ENCODE peak calls at places on chromosomes 5 and 9, in four cellular contexts. Y, J, D and H are unnamed samples.

GRCh38 chr9:70389642-70390266 is 24.7 kb downstream of the KLF9 start:
- DNase-seq in Y (no peak), J (no peak), D (peak), H (no peak)

GRCh38 chr5:93017854-93018253 is 563.2 kb downstream of the NR2F1-AS1 start:
- DNase-seq in Y (no peak), J (peak), D (peak), H (peak)

GRCh38 chr5:54148062-54148461 is 162.3 kb downstream of the ARL15 start:
- DNase-seq in Y (no peak), J (peak), D (peak), H (peak)

GRCh38 chr9:34628656-34629491 is at the start of gene ARID3C:
- DNase-seq in Y (no peak), J (no peak), D (peak), H (no peak)

GRCh38 chr5:143084452-143084851 is 314.3 kb downstream of the ARHGAP26 start:
- DNase-seq in Y (no peak), J (no peak), D (no peak), H (no peak)

GRCh38 chr9:129623331-129623730 is 2.4 kb upstream of the C9orf50 start:
- DNase-seq in Y (no peak), J (peak), D (peak), H (peak)

GRCh38 chr9:17137576-17137975 is 2.7 kb downstream of the CNTLN start:
- DNase-seq in Y (no peak), J (peak), D (peak), H (no peak)

GRCh38 chr9:93657331-93658111 is 81.1 kb downstream of the PHF2 start:
- DNase-seq in Y (no peak), J (no peak), D (no peak), H (no peak)

GRCh38 chr9:78207319-78207718 is 28.6 kb upstream of the CEP78 start:
- DNase-seq in Y (no peak), J (no peak), D (no peak), H (no peak)

GRCh38 chr9:107874591-107875374 is 385.2 kb upstream of the KLF4 start:
- DNase-seq in Y (no peak), J (no peak), D (no peak), H (peak)

GRCh38 chr5:77550416-77550815 is 58.3 kb upstream of the WDR41 start:
- DNase-seq in Y (no peak), J (peak), D (no peak), H (no peak)

DNA sequence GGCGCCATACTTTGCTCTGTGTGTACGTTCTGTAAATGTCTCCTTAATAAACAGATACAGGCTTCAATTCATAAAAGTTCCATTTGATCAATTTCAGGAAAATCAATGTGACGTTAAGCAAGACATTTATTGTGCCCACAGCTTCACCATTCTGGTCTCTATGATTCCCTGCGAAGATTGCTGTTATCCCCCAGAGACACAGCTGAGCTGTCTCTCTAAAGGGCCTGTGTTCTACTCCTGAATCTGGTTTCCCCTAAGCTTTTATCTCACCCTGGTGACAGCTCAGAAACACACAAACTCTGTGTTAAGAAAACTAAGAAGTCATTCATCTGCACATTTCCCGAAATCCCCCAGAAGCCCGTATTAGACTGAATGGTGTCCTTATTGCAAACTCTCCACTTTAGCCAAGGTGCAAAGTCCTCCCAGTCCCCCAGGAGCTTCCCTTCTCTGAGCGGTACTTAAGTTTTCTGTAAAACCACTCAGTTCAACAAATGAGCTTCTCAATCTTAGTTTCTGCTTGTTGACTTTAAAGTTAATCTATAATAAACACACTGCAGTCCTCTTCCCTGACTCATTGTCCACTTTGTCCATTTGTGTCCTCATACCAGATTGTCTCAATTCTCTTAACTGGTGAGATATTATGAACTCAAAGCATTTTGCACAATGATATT is 1.4 kb upstream of the C5orf15 start:
- DNase-seq in Y (peak), J (no peak), D (peak), H (no peak)
- H3K4me3 ChIP-seq in Y (peak), J (no peak), D (no peak), H (no peak)

GRCh38 chr5:90504743-90505142 is 24.6 kb downstream of the LYSMD3 start:
- DNase-seq in Y (no peak), J (no peak), D (no peak), H (no peak)

GRCh38 chr5:90506221-90506620 is 23.2 kb downstream of the LYSMD3 start:
- DNase-seq in Y (no peak), J (no peak), D (no peak), H (no peak)

DNA sequence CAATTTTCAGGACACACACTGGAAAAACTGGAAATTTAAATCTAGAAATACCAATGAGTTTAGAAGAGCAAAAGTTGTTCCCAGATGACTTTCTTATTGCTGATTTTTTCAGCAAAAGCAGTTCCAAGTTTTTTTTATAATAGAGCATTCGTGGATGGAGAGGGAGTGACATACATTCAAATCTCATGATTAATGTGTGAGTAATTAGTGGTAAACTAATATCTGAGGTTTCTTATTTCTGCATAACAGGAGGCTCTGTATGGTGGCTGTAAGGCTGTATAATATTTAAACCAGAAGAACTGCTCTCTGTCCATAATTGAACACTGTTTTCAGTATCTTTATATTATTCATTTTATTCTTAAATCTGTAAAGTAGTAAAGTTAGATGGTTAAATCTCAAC is 25.8 kb downstream of the LYSMD3 start:
- DNase-seq in Y (no peak), J (no peak), D (peak), H (no peak)
- TF ChIP-seq CTCF in Y (no peak), J (no peak), D (no peak), H (no peak)

GRCh38 chr5:169648725-169649124 is 11.7 kb downstream of the DOCK2 start:
- DNase-seq in Y (no peak), J (peak), D (peak), H (no peak)

GRCh38 chr5:169652057-169652456 is 15.0 kb downstream of the DOCK2 start:
- DNase-seq in Y (no peak), J (no peak), D (no peak), H (no peak)

GRCh38 chr5:169650701-169651331 is 13.7 kb downstream of the DOCK2 start:
- DNase-seq in Y (no peak), J (peak), D (peak), H (peak)

GRCh38 chr5:169649486-169649885 is 12.4 kb downstream of the DOCK2 start:
- DNase-seq in Y (no peak), J (no peak), D (no peak), H (no peak)

GRCh38 chr5:169651526-169651925 is 14.5 kb downstream of the DOCK2 start:
- DNase-seq in Y (no peak), J (no peak), D (no peak), H (no peak)
- H3K4me3 ChIP-seq in Y (no peak), J (no peak), D (no peak), H (no peak)

GRCh38 chr9:134858051-134858841 is 22.4 kb upstream of the FCN2 start:
- DNase-seq in Y (no peak), J (peak), D (peak), H (no peak)
- TF ChIP-seq CTCF in Y (no peak), J (peak), D (no peak), H (no peak)

DNA sequence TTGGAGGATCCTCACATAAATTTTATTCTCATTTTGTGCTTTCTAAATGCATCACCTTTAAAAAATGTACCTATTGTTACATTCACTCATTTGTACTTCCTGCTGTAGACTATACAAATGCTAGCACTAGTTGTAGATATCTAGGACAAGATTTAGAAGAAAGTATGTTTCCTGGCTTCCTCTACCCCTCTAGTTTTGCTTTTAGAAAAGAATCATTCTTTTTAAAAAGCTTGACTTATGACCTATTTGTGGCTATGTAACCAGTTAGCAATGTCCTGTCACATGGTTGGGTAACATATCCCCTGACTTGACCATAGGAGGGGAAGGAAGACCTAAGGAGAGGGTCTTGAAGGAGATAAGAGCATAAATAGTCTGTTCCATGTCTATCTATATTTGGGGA is 13.3 kb downstream of the CAMK4 start:
- DNase-seq in Y (no peak), J (no peak), D (peak), H (no peak)
- H3K4me3 ChIP-seq in Y (no peak), J (no peak), D (no peak), H (no peak)

GRCh38 chr9:35723908-35724307 is 8.1 kb downstream of the TLN1 start:
- DNase-seq in Y (no peak), J (no peak), D (no peak), H (no peak)
- TF ChIP-seq CTCF in Y (no peak), J (no peak), D (no peak), H (no peak)